ENCODE peak calls at places on chromosomes 13 and 19, in four cellular contexts. W, J, H and C are unnamed samples.

GRCh38 chr13:95226476-95226875 is 74.8 kb downstream of the ABCC4 start:
- DNase-seq in W (no peak), J (no peak), H (no peak), C (no peak)

GRCh38 chr13:112617754-112618375 is 29.9 kb upstream of the TUBGCP3 start:
- DNase-seq in W (no peak), J (no peak), H (no peak), C (no peak)

GRCh38 chr19:40677156-40677555 is 13.3 kb downstream of the NUMBL start:
- DNase-seq in W (no peak), J (no peak), H (no peak), C (no peak)

GRCh38 chr19:23070353-23070781 is 46.5 kb upstream of the ZNF730 start:
- DNase-seq in W (no peak), J (no peak), H (peak; percentile 15), C (peak; percentile 28)

GRCh38 chr19:39277598-39277997 is 9.4 kb downstream of the IFNL2 start:
- DNase-seq in W (no peak), J (no peak), H (no peak), C (no peak)

GRCh38 chr19:40262422-40262821 is 22.7 kb downstream of the AKT2 start:
- DNase-seq in W (peak; percentile 34), J (no peak), H (no peak), C (no peak)

GRCh38 chr13:94784066-94784465 is 71.7 kb upstream of the SOX21 start:
- DNase-seq in W (no peak), J (no peak), H (peak; percentile 37), C (no peak)

GRCh38 chr13:107827840-107828549 is 387.3 kb downstream of the LIG4 start:
- DNase-seq in W (no peak), J (no peak), H (no peak), C (no peak)

GRCh38 chr13:99655351-99656091 is 154.2 kb downstream of the TM9SF2 start:
- DNase-seq in W (no peak), J (peak; percentile 90), H (peak; percentile 24), C (no peak)

DNA sequence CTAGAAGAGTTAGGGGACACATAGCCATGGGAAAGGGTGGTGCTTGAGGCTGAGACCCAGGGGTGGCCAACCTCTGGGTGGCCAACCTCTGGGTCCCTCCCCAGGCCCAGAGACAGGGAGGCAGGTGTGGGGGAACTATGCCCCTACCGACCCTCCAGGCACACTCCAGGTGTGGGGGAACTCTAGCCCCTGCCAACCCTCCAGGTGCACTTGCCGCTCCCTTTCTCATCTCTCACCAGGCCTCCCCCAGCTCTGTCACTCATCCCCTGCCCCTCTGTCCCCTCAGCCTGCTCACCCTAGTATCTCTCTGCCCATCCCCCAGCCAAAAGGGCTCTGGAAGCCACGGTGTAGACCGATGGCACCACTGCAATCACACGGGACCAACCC is 10.6 kb upstream of the VSTM2B start:
- DNase-seq in W (peak; percentile 10), J (no peak), H (no peak), C (no peak)
- TF ChIP-seq POLR2A in W (no peak), J (no peak), H (no peak), C (no peak)

GRCh38 chr19:5997371-5997770 is 19.4 kb upstream of the RANBP3 start:
- DNase-seq in W (no peak), J (no peak), H (no peak), C (no peak)
- H3K27ac ChIP-seq in W (no peak overlapping the region), J (no peak overlapping the region), H (no peak overlapping the region), C (no peak overlapping the region)

DNA sequence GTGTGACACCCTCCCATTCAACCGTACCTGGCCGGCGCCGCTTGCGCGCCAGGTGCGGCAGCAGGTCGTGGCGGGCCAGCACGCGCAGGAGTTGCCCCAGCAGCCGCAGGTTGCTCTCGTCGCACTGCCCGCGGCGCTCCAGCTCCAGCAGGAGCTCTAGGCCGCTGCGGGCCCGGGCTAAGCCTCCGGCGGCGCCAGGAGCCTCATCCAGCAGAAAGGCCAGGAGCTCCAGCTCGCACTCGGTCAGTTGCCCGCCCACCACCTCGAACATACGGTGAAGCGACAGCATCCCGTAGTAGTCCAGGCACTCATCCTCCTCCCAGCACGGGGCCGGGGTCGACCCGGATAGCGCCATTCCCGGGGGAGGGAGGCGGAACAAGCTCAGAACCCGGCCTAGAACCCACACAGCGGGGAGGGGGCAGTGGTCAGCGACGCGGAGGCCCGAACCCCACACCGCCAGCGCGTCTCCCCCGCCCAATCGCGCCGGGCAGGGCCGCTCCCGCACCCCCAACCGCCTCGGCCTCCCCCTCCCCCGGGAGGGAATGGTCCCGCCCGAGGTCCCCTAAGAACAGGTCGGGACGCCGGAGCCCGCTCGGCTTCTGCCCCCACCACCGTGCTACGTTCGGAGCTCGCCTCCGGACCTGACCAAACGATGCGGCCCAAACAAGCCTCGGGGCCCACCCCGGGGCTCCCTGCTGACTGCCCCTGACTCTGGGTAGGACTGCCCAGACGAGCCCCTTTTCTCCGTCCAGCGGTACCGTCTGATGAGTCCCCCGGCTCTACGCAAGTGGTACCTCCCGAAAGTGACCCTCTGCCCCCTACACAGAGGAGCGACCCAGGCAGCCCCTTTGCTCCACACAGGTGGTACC is 590 bp downstream of the DEDD2 start:
- DNase-seq in W (peak; percentile 68), J (no peak), H (peak; percentile 16), C (peak; percentile 44)
- TF ChIP-seq POLR2A in W (no peak), J (no peak), H (peak; percentile 13), C (no peak)

DNA sequence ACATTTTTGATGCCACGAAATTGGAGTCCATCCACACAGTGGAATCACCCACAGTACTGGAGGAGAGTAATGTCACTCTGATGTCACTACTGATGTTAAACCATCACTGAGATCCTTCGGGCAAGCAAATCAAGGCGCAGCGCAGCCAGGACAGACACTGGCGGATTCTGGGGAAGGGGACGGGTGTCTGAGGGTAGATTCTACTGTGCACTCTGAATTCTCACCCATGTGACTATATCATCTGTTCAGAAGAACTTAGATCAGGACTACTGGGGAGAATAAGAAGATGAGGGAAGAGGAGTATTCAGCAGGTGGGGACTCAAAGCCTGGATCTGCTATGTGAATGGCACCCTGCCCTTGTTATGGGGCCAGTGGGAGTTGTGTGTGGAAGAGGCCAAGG is 12.6 kb upstream of the SIGLEC6 start:
- DNase-seq in W (no peak), J (no peak), H (no peak), C (no peak)
- H3K27ac ChIP-seq in W (no peak overlapping the region), J (no peak overlapping the region), H (no peak overlapping the region), C (no peak overlapping the region)

GRCh38 chr13:46145950-46146349 is 36.0 kb downstream of the LCP1 start:
- DNase-seq in W (no peak), J (no peak), H (no peak), C (no peak)

GRCh38 chr13:46150134-46150693 is 31.8 kb downstream of the LCP1 start:
- DNase-seq in W (no peak), J (no peak), H (no peak), C (no peak)

GRCh38 chr13:46152627-46153328 is 29.2 kb downstream of the LCP1 start:
- DNase-seq in W (no peak), J (no peak), H (no peak), C (no peak)

GRCh38 chr13:46146898-46147297 is 35.1 kb downstream of the LCP1 start:
- DNase-seq in W (no peak), J (no peak), H (no peak), C (no peak)

GRCh38 chr13:46149272-46150133 is 32.5 kb downstream of the LCP1 start:
- DNase-seq in W (no peak), J (no peak), H (peak; percentile 12), C (no peak)
- TF ChIP-seq POLR2A in W (no peak), J (no peak), H (no peak), C (no peak)